ENCODE peak calls at places on chromosomes 6 and 20, in six cellular contexts. One of them, this sample, is unnamed.

GRCh38 chr6:154319231-154319858 is 37.3 kb downstream of the IPCEF1 start:
- DNase-seq in tibial artery: no peak
- DNase-seq in CD4-positive, alpha-beta T cell: no peak
- DNase-seq in transverse colon: no peak
- DNase-seq in PC-9: no peak
- DNase-seq in fibroblast of the aortic adventitia: peak; percentile 72
- DNase-seq in this sample: no peak

GRCh38 chr6:48782230-48782629 is 671.2 kb upstream of the PTCHD4 start:
- DNase-seq in fibroblast of the aortic adventitia: no peak
- DNase-seq in PC-9: no peak
- DNase-seq in tibial artery: no peak
- DNase-seq in CD4-positive, alpha-beta T cell: no peak
- DNase-seq in transverse colon: no peak
- DNase-seq in this sample: no peak

GRCh38 chr6:125058562-125058961 is 95.0 kb upstream of the TPD52L1 start:
- DNase-seq in fibroblast of the aortic adventitia: no peak
- DNase-seq in CD4-positive, alpha-beta T cell: no peak
- DNase-seq in PC-9: no peak
- DNase-seq in tibial artery: no peak
- DNase-seq in transverse colon: no peak
- DNase-seq in this sample: no peak

GRCh38 chr20:47428164-47428563 is 71.7 kb upstream of the ZMYND8 start:
- DNase-seq in PC-9: no peak
- DNase-seq in fibroblast of the aortic adventitia: no peak
- DNase-seq in tibial artery: no peak
- DNase-seq in CD4-positive, alpha-beta T cell: no peak
- DNase-seq in transverse colon: no peak
- DNase-seq in this sample: no peak

GRCh38 chr6:73299171-73300073 is 36.4 kb upstream of the KHDC1 start:
- DNase-seq in transverse colon: no peak
- DNase-seq in fibroblast of the aortic adventitia: no peak
- DNase-seq in PC-9: no peak
- DNase-seq in tibial artery: no peak
- DNase-seq in CD4-positive, alpha-beta T cell: no peak
- DNase-seq in this sample: no peak

GRCh38 chr20:23889775-23890187 is 10.2 kb upstream of the CST5 start:
- DNase-seq in fibroblast of the aortic adventitia: peak; percentile 47
- DNase-seq in tibial artery: no peak
- DNase-seq in transverse colon: peak; percentile 29
- DNase-seq in PC-9: peak; percentile 63
- DNase-seq in CD4-positive, alpha-beta T cell: peak; percentile 58
- DNase-seq in this sample: peak; percentile 30

GRCh38 chr6:1624848-1625341 is 15.2 kb downstream of the FOXC1 start:
- DNase-seq in CD4-positive, alpha-beta T cell: no peak
- DNase-seq in tibial artery: peak; percentile 55
- DNase-seq in transverse colon: no peak
- DNase-seq in PC-9: no peak
- DNase-seq in fibroblast of the aortic adventitia: peak; percentile 66
- DNase-seq in this sample: no peak

GRCh38 chr6:138109042-138109997 is 2.1 kb upstream of the PERP start:
- DNase-seq in transverse colon: peak; percentile 87
- DNase-seq in fibroblast of the aortic adventitia: peak; percentile 82
- DNase-seq in PC-9: peak; percentile 78
- DNase-seq in tibial artery: peak; percentile 79
- DNase-seq in CD4-positive, alpha-beta T cell: peak; percentile 81
- DNase-seq in this sample: peak; percentile 73

GRCh38 chr6:169254456-169255316 is 1.0 kb upstream of the THBS2 start:
- DNase-seq in transverse colon: no peak
- DNase-seq in CD4-positive, alpha-beta T cell: no peak
- DNase-seq in tibial artery: no peak
- DNase-seq in PC-9: no peak
- DNase-seq in fibroblast of the aortic adventitia: no peak
- DNase-seq in this sample: no peak

GRCh38 chr20:19793716-19794115 is 35.7 kb downstream of the RIN2 start:
- DNase-seq in CD4-positive, alpha-beta T cell: no peak
- DNase-seq in fibroblast of the aortic adventitia: no peak
- DNase-seq in tibial artery: no peak
- DNase-seq in PC-9: no peak
- DNase-seq in transverse colon: no peak
- DNase-seq in this sample: no peak

GRCh38 chr20:62122659-62123449 is 579 bp downstream of the LSM14B start:
- DNase-seq in fibroblast of the aortic adventitia: peak; percentile 28
- DNase-seq in PC-9: no peak
- DNase-seq in tibial artery: no peak
- DNase-seq in CD4-positive, alpha-beta T cell: peak; percentile 15
- DNase-seq in transverse colon: peak; percentile 64
- DNase-seq in this sample: peak; percentile 84

GRCh38 chr6:30985490-30985889 is 2.0 kb downstream of the MUC21 start:
- DNase-seq in transverse colon: no peak
- DNase-seq in CD4-positive, alpha-beta T cell: no peak
- DNase-seq in PC-9: no peak
- DNase-seq in tibial artery: no peak
- DNase-seq in fibroblast of the aortic adventitia: no peak
- DNase-seq in this sample: no peak

GRCh38 chr6:30983439-30983838 is at the start of gene MUC21:
- DNase-seq in CD4-positive, alpha-beta T cell: no peak
- DNase-seq in transverse colon: no peak
- DNase-seq in tibial artery: no peak
- DNase-seq in fibroblast of the aortic adventitia: no peak
- DNase-seq in PC-9: no peak
- DNase-seq in this sample: no peak

GRCh38 chr6:30979690-30980089 is 3.8 kb upstream of the MUC21 start:
- DNase-seq in transverse colon: no peak
- DNase-seq in PC-9: no peak
- DNase-seq in tibial artery: no peak
- DNase-seq in fibroblast of the aortic adventitia: no peak
- DNase-seq in CD4-positive, alpha-beta T cell: no peak
- DNase-seq in this sample: no peak

GRCh38 chr6:30979076-30979475 is 4.4 kb upstream of the MUC21 start:
- DNase-seq in CD4-positive, alpha-beta T cell: no peak
- DNase-seq in fibroblast of the aortic adventitia: no peak
- DNase-seq in transverse colon: no peak
- DNase-seq in PC-9: no peak
- DNase-seq in tibial artery: no peak
- DNase-seq in this sample: no peak

DNA sequence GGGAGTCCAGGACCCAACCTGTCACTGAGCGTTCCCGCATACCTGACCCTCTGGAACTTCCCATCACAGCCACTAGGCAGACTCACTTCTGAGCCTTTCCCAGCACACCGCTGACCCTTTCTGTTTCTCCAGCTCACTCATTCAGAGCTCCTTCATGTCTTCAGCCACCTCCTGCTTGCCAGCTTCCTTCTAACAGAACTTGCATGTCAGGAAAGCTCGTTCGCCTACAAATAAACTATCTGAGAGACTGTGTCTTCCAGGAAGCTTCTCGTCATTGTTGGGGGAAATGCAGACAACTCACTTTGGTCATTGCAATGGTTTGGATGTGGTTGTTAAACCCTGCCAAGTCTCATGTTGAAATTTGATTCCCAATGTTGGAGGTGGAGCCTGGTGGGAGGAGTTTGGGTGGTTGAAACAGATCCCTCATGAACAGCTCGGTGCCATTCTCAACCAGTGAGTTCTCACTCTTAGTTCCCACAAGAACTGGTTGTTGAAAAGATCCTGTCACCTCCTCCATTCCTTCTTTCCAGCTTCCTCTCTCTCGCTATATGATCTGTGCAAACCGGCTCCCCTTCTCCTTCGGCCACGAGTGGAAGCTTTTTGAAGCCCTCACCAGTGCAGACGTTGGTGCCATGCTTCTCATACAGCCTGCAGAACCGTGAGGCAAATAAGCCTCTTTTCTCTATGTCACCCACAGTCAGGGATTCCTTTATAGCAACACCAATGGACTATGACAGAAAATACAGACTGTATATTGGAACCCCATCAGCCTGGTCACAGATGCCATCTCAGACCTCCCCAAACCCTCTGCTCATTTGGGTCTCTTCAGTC is 1.4 kb upstream of the MUC21 start:
- DNase-seq in CD4-positive, alpha-beta T cell: no peak
- DNase-seq in PC-9: no peak
- DNase-seq in fibroblast of the aortic adventitia: peak; percentile 75
- DNase-seq in tibial artery: peak; percentile 27
- DNase-seq in transverse colon: no peak
- DNase-seq in this sample: peak; percentile 58
- TF ChIP-seq CTCF in CD4-positive, alpha-beta T cell: no peak
- TF ChIP-seq CTCF in PC-9: no peak
- TF ChIP-seq CTCF in fibroblast of the aortic adventitia: peak; percentile 56
- TF ChIP-seq CTCF in tibial artery: peak; percentile 9
- TF ChIP-seq CTCF in transverse colon: no peak
- TF ChIP-seq CTCF in this sample: no peak

GRCh38 chr6:122399348-122400120 is at the start of gene HSF2:
- DNase-seq in transverse colon: peak; percentile 96
- DNase-seq in PC-9: peak; percentile 97
- DNase-seq in CD4-positive, alpha-beta T cell: peak; percentile 88
- DNase-seq in tibial artery: peak; percentile 96
- DNase-seq in fibroblast of the aortic adventitia: peak; percentile 97
- DNase-seq in this sample: peak; percentile 93
- TF ChIP-seq CTCF in transverse colon: no peak
- TF ChIP-seq CTCF in PC-9: peak; percentile 64
- TF ChIP-seq CTCF in CD4-positive, alpha-beta T cell: peak; percentile 24
- TF ChIP-seq CTCF in tibial artery: no peak
- TF ChIP-seq CTCF in fibroblast of the aortic adventitia: peak; percentile 28
- TF ChIP-seq CTCF in this sample: no peak

GRCh38 chr6:123526128-123526527 is 110.6 kb downstream of the TRDN start:
- DNase-seq in PC-9: no peak
- DNase-seq in CD4-positive, alpha-beta T cell: no peak
- DNase-seq in fibroblast of the aortic adventitia: no peak
- DNase-seq in transverse colon: no peak
- DNase-seq in tibial artery: no peak
- DNase-seq in this sample: no peak
- TF ChIP-seq CTCF in PC-9: no peak
- TF ChIP-seq CTCF in CD4-positive, alpha-beta T cell: no peak
- TF ChIP-seq CTCF in fibroblast of the aortic adventitia: no peak
- TF ChIP-seq CTCF in transverse colon: no peak
- TF ChIP-seq CTCF in tibial artery: no peak
- TF ChIP-seq CTCF in this sample: no peak

GRCh38 chr6:37047933-37048850 is 42.7 kb downstream of the FGD2 start:
- DNase-seq in fibroblast of the aortic adventitia: no peak
- DNase-seq in tibial artery: no peak
- DNase-seq in transverse colon: no peak
- DNase-seq in CD4-positive, alpha-beta T cell: no peak
- DNase-seq in PC-9: no peak
- DNase-seq in this sample: no peak

GRCh38 chr6:37050854-37051137 is 45.3 kb downstream of the FGD2 start:
- DNase-seq in tibial artery: no peak
- DNase-seq in CD4-positive, alpha-beta T cell: no peak
- DNase-seq in fibroblast of the aortic adventitia: no peak
- DNase-seq in PC-9: no peak
- DNase-seq in transverse colon: no peak
- DNase-seq in this sample: no peak

GRCh38 chr6:37049990-37050853 is 44.8 kb downstream of the FGD2 start:
- DNase-seq in transverse colon: peak; percentile 77
- DNase-seq in fibroblast of the aortic adventitia: no peak
- DNase-seq in PC-9: no peak
- DNase-seq in CD4-positive, alpha-beta T cell: peak; percentile 30
- DNase-seq in tibial artery: peak; percentile 64
- DNase-seq in this sample: no peak

GRCh38 chr6:37048851-37049734 is 43.6 kb downstream of the FGD2 start:
- DNase-seq in tibial artery: peak; percentile 43
- DNase-seq in PC-9: peak; percentile 65
- DNase-seq in transverse colon: peak; percentile 69
- DNase-seq in fibroblast of the aortic adventitia: peak; percentile 84
- DNase-seq in CD4-positive, alpha-beta T cell: peak; percentile 37
- DNase-seq in this sample: peak; percentile 51

GRCh38 chr6:37049735-37049989 is 44.2 kb downstream of the FGD2 start:
- DNase-seq in fibroblast of the aortic adventitia: no peak
- DNase-seq in PC-9: no peak
- DNase-seq in CD4-positive, alpha-beta T cell: no peak
- DNase-seq in transverse colon: no peak
- DNase-seq in tibial artery: no peak
- DNase-seq in this sample: no peak
- TF ChIP-seq CTCF in fibroblast of the aortic adventitia: no peak
- TF ChIP-seq CTCF in PC-9: no peak
- TF ChIP-seq CTCF in CD4-positive, alpha-beta T cell: no peak
- TF ChIP-seq CTCF in transverse colon: no peak
- TF ChIP-seq CTCF in tibial artery: no peak
- TF ChIP-seq CTCF in this sample: no peak

GRCh38 chr6:150076196-150076893 is 7.4 kb upstream of the ULBP3 start:
- DNase-seq in tibial artery: no peak
- DNase-seq in transverse colon: no peak
- DNase-seq in CD4-positive, alpha-beta T cell: no peak
- DNase-seq in PC-9: no peak
- DNase-seq in fibroblast of the aortic adventitia: no peak
- DNase-seq in this sample: no peak
- TF ChIP-seq CTCF in tibial artery: no peak
- TF ChIP-seq CTCF in transverse colon: no peak
- TF ChIP-seq CTCF in CD4-positive, alpha-beta T cell: no peak
- TF ChIP-seq CTCF in PC-9: no peak
- TF ChIP-seq CTCF in fibroblast of the aortic adventitia: peak; percentile 21
- TF ChIP-seq CTCF in this sample: no peak

GRCh38 chr6:51515052-51515402 is 572.4 kb downstream of the PKHD1 start:
- DNase-seq in transverse colon: no peak
- DNase-seq in fibroblast of the aortic adventitia: no peak
- DNase-seq in CD4-positive, alpha-beta T cell: no peak
- DNase-seq in PC-9: no peak
- DNase-seq in tibial artery: no peak
- DNase-seq in this sample: no peak
- TF ChIP-seq CTCF in transverse colon: no peak
- TF ChIP-seq CTCF in fibroblast of the aortic adventitia: no peak
- TF ChIP-seq CTCF in CD4-positive, alpha-beta T cell: no peak
- TF ChIP-seq CTCF in PC-9: no peak
- TF ChIP-seq CTCF in tibial artery: no peak
- TF ChIP-seq CTCF in this sample: no peak

GRCh38 chr20:59495894-59496510 is 108.3 kb upstream of the PHACTR3 start:
- DNase-seq in PC-9: peak; percentile 40
- DNase-seq in CD4-positive, alpha-beta T cell: peak; percentile 62
- DNase-seq in transverse colon: peak; percentile 68
- DNase-seq in fibroblast of the aortic adventitia: peak; percentile 58
- DNase-seq in tibial artery: peak; percentile 38
- DNase-seq in this sample: peak; percentile 90
- TF ChIP-seq CTCF in PC-9: peak; percentile 95
- TF ChIP-seq CTCF in CD4-positive, alpha-beta T cell: peak; percentile 89
- TF ChIP-seq CTCF in transverse colon: peak; percentile 56
- TF ChIP-seq CTCF in fibroblast of the aortic adventitia: peak; percentile 87
- TF ChIP-seq CTCF in tibial artery: peak; percentile 64
- TF ChIP-seq CTCF in this sample: peak; percentile 96

DNA sequence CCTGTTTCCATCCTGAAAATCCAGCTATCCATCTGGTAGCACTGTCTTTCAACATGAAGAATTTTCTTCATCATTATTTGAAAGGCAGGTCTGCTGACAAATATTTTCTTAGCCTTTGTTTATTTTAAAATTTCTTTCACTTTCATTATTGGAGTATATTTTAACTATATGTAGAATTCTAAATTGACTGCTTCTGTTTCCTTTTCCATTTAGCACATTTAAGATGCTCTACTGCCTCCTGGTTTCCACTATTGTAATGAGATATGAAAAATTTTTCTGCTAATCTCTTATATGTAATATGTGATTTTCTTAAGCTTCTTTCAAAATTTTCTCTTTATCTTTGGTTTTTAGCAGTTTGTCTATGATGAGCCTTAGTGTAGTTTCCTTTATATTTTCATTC is 97.3 kb downstream of the TBC1D32 start:
- DNase-seq in PC-9: no peak
- DNase-seq in fibroblast of the aortic adventitia: peak; percentile 13
- DNase-seq in transverse colon: no peak
- DNase-seq in CD4-positive, alpha-beta T cell: no peak
- DNase-seq in tibial artery: no peak
- DNase-seq in this sample: no peak
- TF ChIP-seq CTCF in PC-9: peak; percentile 23
- TF ChIP-seq CTCF in fibroblast of the aortic adventitia: peak; percentile 6
- TF ChIP-seq CTCF in transverse colon: no peak
- TF ChIP-seq CTCF in CD4-positive, alpha-beta T cell: no peak
- TF ChIP-seq CTCF in tibial artery: no peak
- TF ChIP-seq CTCF in this sample: no peak

This sample was measured in Calu3.